ENCODE peak calls at places on chromosomes 11 and 22, in four cellular contexts. One of them, this sample, is unnamed.

GRCh38 chr11:82194521-82194920 is 539.1 kb downstream of the FAM181B start:
- DNase-seq in HEK293T: no peak
- DNase-seq in K562: no peak
- DNase-seq in HepG2: no peak
- DNase-seq in this sample: no peak

GRCh38 chr11:14619580-14619979 is 24.0 kb upstream of the PDE3B start:
- DNase-seq in HEK293T: no peak
- DNase-seq in K562: no peak
- DNase-seq in HepG2: peak; percentile 19
- DNase-seq in this sample: no peak

GRCh38 chr11:94134651-94135512 is 6.2 kb downstream of the PANX1 start:
- DNase-seq in HEK293T: no peak
- DNase-seq in K562: peak; percentile 76
- DNase-seq in HepG2: no peak
- DNase-seq in this sample: no peak

GRCh38 chr11:27319065-27319464 is 44.0 kb downstream of the CCDC34 start:
- DNase-seq in HEK293T: no peak
- DNase-seq in K562: no peak
- DNase-seq in HepG2: peak; percentile 48
- DNase-seq in this sample: no peak

GRCh38 chr11:130740819-130741218 is 175.5 kb downstream of the SNX19 start:
- DNase-seq in HEK293T: no peak
- DNase-seq in K562: no peak
- DNase-seq in HepG2: no peak
- DNase-seq in this sample: no peak

GRCh38 chr11:124113890-124114289 is 1.4 kb upstream of the VWA5A start:
- DNase-seq in HEK293T: no peak
- DNase-seq in K562: no peak
- DNase-seq in HepG2: no peak
- DNase-seq in this sample: no peak

GRCh38 chr11:123060265-123061000 is 1.5 kb downstream of the HSPA8 start:
- DNase-seq in HEK293T: no peak
- DNase-seq in K562: no peak
- DNase-seq in HepG2: no peak
- DNase-seq in this sample: no peak

GRCh38 chr22:19679476-19680099 is 34.7 kb upstream of the SEPTIN5 start:
- DNase-seq in HEK293T: peak; percentile 77
- DNase-seq in K562: peak; percentile 86
- DNase-seq in HepG2: no peak
- DNase-seq in this sample: peak; percentile 91

GRCh38 chr11:112172362-112172994 is 2.8 kb upstream of the BCO2 start:
- DNase-seq in HEK293T: no peak
- DNase-seq in K562: no peak
- DNase-seq in HepG2: no peak
- DNase-seq in this sample: no peak

GRCh38 chr11:122167100-122167499 is 51.1 kb upstream of the BLID start:
- DNase-seq in HEK293T: no peak
- DNase-seq in K562: no peak
- DNase-seq in HepG2: no peak
- DNase-seq in this sample: no peak

GRCh38 chr11:65440831-65441499 is 18.4 kb downstream of the NEAT1 start:
- DNase-seq in HEK293T: no peak
- DNase-seq in K562: peak; percentile 20
- DNase-seq in HepG2: no peak
- DNase-seq in this sample: no peak

GRCh38 chr11:76665921-76666351 is 4.6 kb downstream of the LRRC32 start:
- DNase-seq in HEK293T: no peak
- DNase-seq in K562: no peak
- DNase-seq in HepG2: no peak
- DNase-seq in this sample: no peak

GRCh38 chr11:76665172-76665571 is 5.4 kb downstream of the LRRC32 start:
- DNase-seq in HEK293T: no peak
- DNase-seq in K562: no peak
- DNase-seq in HepG2: no peak
- DNase-seq in this sample: no peak

GRCh38 chr11:76666830-76667229 is 3.7 kb downstream of the LRRC32 start:
- DNase-seq in HEK293T: no peak
- DNase-seq in K562: no peak
- DNase-seq in HepG2: no peak
- DNase-seq in this sample: no peak

GRCh38 chr11:76667271-76667818 is 3.2 kb downstream of the LRRC32 start:
- DNase-seq in HEK293T: no peak
- DNase-seq in K562: no peak
- DNase-seq in HepG2: no peak
- DNase-seq in this sample: no peak

GRCh38 chr11:76666408-76666807 is 4.1 kb downstream of the LRRC32 start:
- DNase-seq in HEK293T: no peak
- DNase-seq in K562: no peak
- DNase-seq in HepG2: no peak
- DNase-seq in this sample: no peak
- TF ChIP-seq ELF4 in HEK293T: no peak
- TF ChIP-seq ELF4 in K562: no peak
- TF ChIP-seq ELF4 in HepG2: no peak
- TF ChIP-seq ELF4 in this sample: no peak

DNA sequence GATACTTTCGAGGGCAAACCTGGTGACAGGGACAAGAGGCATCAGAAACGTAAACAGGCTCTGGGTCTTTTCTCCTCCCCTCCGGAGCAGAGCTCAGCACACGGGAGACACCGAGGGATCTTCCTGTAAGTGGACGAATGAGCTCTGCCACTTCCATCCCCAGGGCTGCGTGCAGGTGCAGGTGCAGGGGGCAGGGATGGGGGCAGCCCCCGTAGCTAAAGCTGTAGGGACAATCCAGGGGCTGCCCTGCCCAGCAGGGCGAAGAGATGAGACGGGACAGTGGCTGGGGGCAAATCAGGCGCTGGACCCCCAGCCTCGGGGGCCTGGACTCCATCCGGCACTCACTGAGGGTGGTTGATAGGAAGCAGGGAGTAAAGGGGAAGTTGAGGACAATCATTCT is 505.4 kb downstream of the BRD1 start:
- DNase-seq in HEK293T: no peak
- DNase-seq in K562: no peak
- DNase-seq in HepG2: no peak
- DNase-seq in this sample: no peak
- TF ChIP-seq ELF4 in HEK293T: no peak
- TF ChIP-seq ELF4 in K562: no peak
- TF ChIP-seq ELF4 in HepG2: no peak
- TF ChIP-seq ELF4 in this sample: no peak

DNA sequence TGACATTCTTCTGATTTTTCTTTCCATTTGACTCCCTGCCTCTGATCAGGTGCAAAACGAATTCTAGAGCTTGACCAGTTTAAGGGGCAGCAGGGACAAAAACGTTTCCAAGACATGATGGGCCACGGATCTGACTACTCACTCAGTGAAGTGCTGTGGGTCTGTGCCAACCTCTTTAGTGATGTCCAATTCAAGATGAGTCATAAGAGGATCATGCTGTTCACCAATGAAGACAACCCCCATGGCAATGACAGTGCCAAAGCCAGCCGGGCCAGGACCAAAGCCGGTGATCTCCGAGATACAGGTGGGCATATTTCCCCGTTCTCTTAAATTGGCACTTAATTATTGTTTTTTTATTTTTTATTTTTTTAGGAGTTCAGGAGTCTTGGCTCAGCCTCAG is 15.4 kb downstream of the XRCC6 start:
- DNase-seq in HEK293T: no peak
- DNase-seq in K562: no peak
- DNase-seq in HepG2: no peak
- DNase-seq in this sample: no peak
- TF ChIP-seq ELF4 in HEK293T: no peak
- TF ChIP-seq ELF4 in K562: no peak
- TF ChIP-seq ELF4 in HepG2: no peak
- TF ChIP-seq ELF4 in this sample: no peak

GRCh38 chr11:64334764-64335741 is 5.0 kb upstream of the CCDC88B start:
- DNase-seq in HEK293T: no peak
- DNase-seq in K562: peak; percentile 98
- DNase-seq in HepG2: peak; percentile 85
- DNase-seq in this sample: no peak
- TF ChIP-seq ELF4 in HEK293T: no peak
- TF ChIP-seq ELF4 in K562: peak; percentile 74
- TF ChIP-seq ELF4 in HepG2: no peak
- TF ChIP-seq ELF4 in this sample: no peak